ENCODE peak calls at places on chromosomes 4 and X, in four cellular contexts. One of them, this sample, is unnamed. For H3K27me3, the result is how much of the 10 kb centered on the place peaks cover.

GRCh38 chr4:99205104-99205979 is 13.7 kb downstream of the ADH6 start:
- DNase-seq in tibial nerve: peak
- DNase-seq in left ventricle myocardium inferior: no peak
- DNase-seq in upper lobe of right lung: no peak
- DNase-seq in this sample: peak

GRCh38 chrX:10242036-10242435 is 85.3 kb downstream of the CLCN4 start:
- DNase-seq in tibial nerve: no peak
- DNase-seq in left ventricle myocardium inferior: no peak
- DNase-seq in upper lobe of right lung: no peak
- DNase-seq in this sample: no peak

GRCh38 chr4:46196086-46196485 is 72.2 kb upstream of the GABRG1 start:
- DNase-seq in tibial nerve: no peak
- DNase-seq in left ventricle myocardium inferior: no peak
- DNase-seq in upper lobe of right lung: no peak
- DNase-seq in this sample: no peak

GRCh38 chr4:127182687-127183086 is 450.1 kb upstream of the INTU start:
- DNase-seq in tibial nerve: no peak
- DNase-seq in left ventricle myocardium inferior: no peak
- DNase-seq in upper lobe of right lung: no peak
- DNase-seq in this sample: no peak

GRCh38 chrX:41825796-41826195 is 97.6 kb downstream of the CASK start:
- DNase-seq in tibial nerve: no peak
- DNase-seq in left ventricle myocardium inferior: no peak
- DNase-seq in upper lobe of right lung: no peak
- DNase-seq in this sample: no peak

GRCh38 chr4:181949704-181950312 is 293.4 kb upstream of the TENM3 start:
- DNase-seq in tibial nerve: no peak
- DNase-seq in left ventricle myocardium inferior: no peak
- DNase-seq in upper lobe of right lung: no peak
- DNase-seq in this sample: no peak

GRCh38 chr4:93776386-93777080 is 52.0 kb upstream of the ATOH1 start:
- DNase-seq in tibial nerve: no peak
- DNase-seq in left ventricle myocardium inferior: no peak
- DNase-seq in upper lobe of right lung: no peak
- DNase-seq in this sample: peak

GRCh38 chr4:38728651-38729141 is 54.1 kb downstream of the TLR10 start:
- DNase-seq in tibial nerve: no peak
- DNase-seq in left ventricle myocardium inferior: no peak
- DNase-seq in upper lobe of right lung: peak
- DNase-seq in this sample: peak

GRCh38 chr4:94516067-94516466 is 64.3 kb downstream of the PDLIM5 start:
- DNase-seq in tibial nerve: no peak
- DNase-seq in left ventricle myocardium inferior: no peak
- DNase-seq in upper lobe of right lung: no peak
- DNase-seq in this sample: no peak

GRCh38 chr4:188299161-188299560 is 159.9 kb downstream of the TRIML1 start:
- DNase-seq in tibial nerve: no peak
- DNase-seq in left ventricle myocardium inferior: no peak
- DNase-seq in upper lobe of right lung: no peak
- DNase-seq in this sample: no peak

GRCh38 chr4:26748805-26749204 is 111.8 kb upstream of the STIM2 start:
- DNase-seq in tibial nerve: no peak
- DNase-seq in left ventricle myocardium inferior: no peak
- DNase-seq in upper lobe of right lung: no peak
- DNase-seq in this sample: no peak

GRCh38 chr4:110620352-110621327 is 2.2 kb downstream of the PITX2 start:
- DNase-seq in tibial nerve: no peak
- DNase-seq in left ventricle myocardium inferior: no peak
- DNase-seq in upper lobe of right lung: no peak
- DNase-seq in this sample: peak

GRCh38 chr4:142088906-142089305 is 452.5 kb downstream of the IL15 start:
- DNase-seq in tibial nerve: no peak
- DNase-seq in left ventricle myocardium inferior: no peak
- DNase-seq in upper lobe of right lung: no peak
- DNase-seq in this sample: no peak

GRCh38 chr4:24754586-24754985 is 40.8 kb upstream of the SOD3 start:
- DNase-seq in tibial nerve: no peak
- DNase-seq in left ventricle myocardium inferior: no peak
- DNase-seq in upper lobe of right lung: no peak
- DNase-seq in this sample: no peak

GRCh38 chr4:42119916-42120315 is 32.5 kb downstream of the BEND4 start:
- DNase-seq in tibial nerve: no peak
- DNase-seq in left ventricle myocardium inferior: no peak
- DNase-seq in upper lobe of right lung: no peak
- DNase-seq in this sample: no peak

GRCh38 chrX:9942086-9942485 is 25.1 kb upstream of the CLDN34 start:
- DNase-seq in tibial nerve: no peak
- DNase-seq in left ventricle myocardium inferior: no peak
- DNase-seq in upper lobe of right lung: no peak
- DNase-seq in this sample: no peak

GRCh38 chr4:67909910-67910905 is 26.4 kb upstream of the TMPRSS11D start:
- DNase-seq in tibial nerve: no peak
- DNase-seq in left ventricle myocardium inferior: no peak
- DNase-seq in upper lobe of right lung: no peak
- DNase-seq in this sample: peak

GRCh38 chr4:184471872-184472539 is 2.3 kb downstream of the IRF2 start:
- DNase-seq in tibial nerve: no peak
- DNase-seq in left ventricle myocardium inferior: no peak
- DNase-seq in upper lobe of right lung: no peak
- DNase-seq in this sample: peak

GRCh38 chrX:37455381-37455780 is 106.2 kb downstream of the PRRG1 start:
- DNase-seq in tibial nerve: no peak
- DNase-seq in left ventricle myocardium inferior: no peak
- DNase-seq in upper lobe of right lung: no peak
- DNase-seq in this sample: peak

GRCh38 chr4:143514432-143514831 is 930 bp downstream of the SMARCA5 start:
- DNase-seq in tibial nerve: peak
- DNase-seq in left ventricle myocardium inferior: peak
- DNase-seq in upper lobe of right lung: peak
- DNase-seq in this sample: peak

GRCh38 chr4:150090836-150091235 is 12.6 kb downstream of the DCLK2 start:
- DNase-seq in tibial nerve: no peak
- DNase-seq in left ventricle myocardium inferior: no peak
- DNase-seq in upper lobe of right lung: no peak
- DNase-seq in this sample: no peak

GRCh38 chrX:136626237-136626636 is 21.7 kb upstream of the CD40LG start:
- DNase-seq in tibial nerve: no peak
- DNase-seq in left ventricle myocardium inferior: no peak
- DNase-seq in upper lobe of right lung: no peak
- DNase-seq in this sample: no peak

GRCh38 chr4:87926554-87927098 is 48.9 kb upstream of the SPP1 start:
- DNase-seq in tibial nerve: no peak
- DNase-seq in left ventricle myocardium inferior: no peak
- DNase-seq in upper lobe of right lung: no peak
- DNase-seq in this sample: no peak
- H3K4me3 ChIP-seq in tibial nerve: no peak
- H3K4me3 ChIP-seq in left ventricle myocardium inferior: no peak
- H3K4me3 ChIP-seq in upper lobe of right lung: no peak
- H3K4me3 ChIP-seq in this sample: no peak

GRCh38 chrX:2707334-2707760 is 16.3 kb downstream of the CD99 start:
- DNase-seq in tibial nerve: peak
- DNase-seq in left ventricle myocardium inferior: peak
- DNase-seq in upper lobe of right lung: no peak
- DNase-seq in this sample: peak

GRCh38 chrX:2708016-2708415 is 16.9 kb downstream of the CD99 start:
- DNase-seq in tibial nerve: no peak
- DNase-seq in left ventricle myocardium inferior: no peak
- DNase-seq in upper lobe of right lung: no peak
- DNase-seq in this sample: no peak

GRCh38 chrX:2705461-2705860 is 14.4 kb downstream of the CD99 start:
- DNase-seq in tibial nerve: no peak
- DNase-seq in left ventricle myocardium inferior: no peak
- DNase-seq in upper lobe of right lung: no peak
- DNase-seq in this sample: no peak

GRCh38 chrX:2703991-2704369 is 12.9 kb downstream of the CD99 start:
- DNase-seq in tibial nerve: peak
- DNase-seq in left ventricle myocardium inferior: peak
- DNase-seq in upper lobe of right lung: no peak
- DNase-seq in this sample: peak

DNA sequence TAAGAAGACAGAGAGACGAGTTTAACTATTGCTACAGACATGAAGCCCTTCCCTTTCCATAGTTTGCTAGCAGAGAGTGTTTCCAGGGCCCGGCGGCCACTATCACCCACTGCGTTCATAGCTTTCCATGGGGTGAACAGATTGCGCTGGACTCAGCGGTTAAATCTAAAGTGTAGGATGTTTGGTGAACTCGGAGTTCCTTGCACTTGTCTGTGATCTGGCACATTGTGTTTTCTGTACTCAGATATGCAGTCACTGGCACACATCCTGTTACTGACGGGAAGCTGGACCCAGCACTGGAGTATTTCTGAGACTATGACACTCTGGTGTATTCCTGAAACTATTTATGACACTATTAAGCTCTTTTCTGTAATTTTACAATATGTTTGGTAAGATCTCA is 13.9 kb downstream of the CD99 start:
- DNase-seq in tibial nerve: peak
- DNase-seq in left ventricle myocardium inferior: peak
- DNase-seq in upper lobe of right lung: no peak
- DNase-seq in this sample: no peak
- H3K27ac ChIP-seq in tibial nerve: peak
- H3K27ac ChIP-seq in left ventricle myocardium inferior: peak
- H3K27ac ChIP-seq in upper lobe of right lung: peak
- H3K27ac ChIP-seq in this sample: no peak

GRCh38 chr4:3461515-3462291 is 1.4 kb upstream of the DOK7 start:
- DNase-seq in tibial nerve: no peak
- DNase-seq in left ventricle myocardium inferior: peak
- DNase-seq in upper lobe of right lung: peak
- DNase-seq in this sample: peak

GRCh38 chr4:3462321-3462789 is 751 bp upstream of the DOK7 start:
- DNase-seq in tibial nerve: no peak
- DNase-seq in left ventricle myocardium inferior: peak
- DNase-seq in upper lobe of right lung: no peak
- DNase-seq in this sample: no peak

GRCh38 chr4:3463556-3464348 is 646 bp downstream of the DOK7 start:
- DNase-seq in tibial nerve: no peak
- DNase-seq in left ventricle myocardium inferior: peak
- DNase-seq in upper lobe of right lung: no peak
- DNase-seq in this sample: no peak

GRCh38 chr4:3464349-3464905 is 1.3 kb downstream of the DOK7 start:
- DNase-seq in tibial nerve: no peak
- DNase-seq in left ventricle myocardium inferior: peak
- DNase-seq in upper lobe of right lung: no peak
- DNase-seq in this sample: no peak

GRCh38 chr4:3462790-3463415 is at the start of gene DOK7:
- DNase-seq in tibial nerve: no peak
- DNase-seq in left ventricle myocardium inferior: peak
- DNase-seq in upper lobe of right lung: no peak
- DNase-seq in this sample: no peak
- H3K27me3 ChIP-seq in tibial nerve: under half
- H3K27me3 ChIP-seq in left ventricle myocardium inferior: half or more
- H3K27me3 ChIP-seq in upper lobe of right lung: under half
- H3K27me3 ChIP-seq in this sample: under half

DNA sequence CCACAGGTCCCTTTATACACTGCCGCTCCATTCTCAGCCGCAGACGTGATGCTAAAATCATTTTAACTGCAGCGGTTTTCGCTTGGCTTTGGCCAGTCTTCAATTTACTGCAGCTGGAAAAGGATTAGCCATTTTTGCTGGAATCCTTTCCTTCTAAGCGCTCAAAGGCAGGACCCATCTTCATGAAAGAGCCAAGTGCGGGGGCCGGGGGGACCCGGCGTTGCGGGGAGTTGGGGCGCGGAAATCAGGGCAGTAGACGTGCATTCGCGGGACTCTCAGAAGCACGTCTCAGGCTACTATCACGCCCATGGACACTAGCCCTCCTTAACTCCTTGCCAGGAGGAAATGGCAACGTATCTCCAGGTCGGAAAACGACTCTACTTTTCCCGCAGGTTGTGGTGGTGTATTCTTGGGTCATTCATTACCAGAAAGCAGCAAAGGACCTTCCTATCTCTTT is 1.7 kb upstream of the PCDH10 start:
- DNase-seq in tibial nerve: no peak
- DNase-seq in left ventricle myocardium inferior: no peak
- DNase-seq in upper lobe of right lung: no peak
- DNase-seq in this sample: no peak
- H3K4me3 ChIP-seq in tibial nerve: peak
- H3K4me3 ChIP-seq in left ventricle myocardium inferior: peak
- H3K4me3 ChIP-seq in upper lobe of right lung: peak
- H3K4me3 ChIP-seq in this sample: no peak

DNA sequence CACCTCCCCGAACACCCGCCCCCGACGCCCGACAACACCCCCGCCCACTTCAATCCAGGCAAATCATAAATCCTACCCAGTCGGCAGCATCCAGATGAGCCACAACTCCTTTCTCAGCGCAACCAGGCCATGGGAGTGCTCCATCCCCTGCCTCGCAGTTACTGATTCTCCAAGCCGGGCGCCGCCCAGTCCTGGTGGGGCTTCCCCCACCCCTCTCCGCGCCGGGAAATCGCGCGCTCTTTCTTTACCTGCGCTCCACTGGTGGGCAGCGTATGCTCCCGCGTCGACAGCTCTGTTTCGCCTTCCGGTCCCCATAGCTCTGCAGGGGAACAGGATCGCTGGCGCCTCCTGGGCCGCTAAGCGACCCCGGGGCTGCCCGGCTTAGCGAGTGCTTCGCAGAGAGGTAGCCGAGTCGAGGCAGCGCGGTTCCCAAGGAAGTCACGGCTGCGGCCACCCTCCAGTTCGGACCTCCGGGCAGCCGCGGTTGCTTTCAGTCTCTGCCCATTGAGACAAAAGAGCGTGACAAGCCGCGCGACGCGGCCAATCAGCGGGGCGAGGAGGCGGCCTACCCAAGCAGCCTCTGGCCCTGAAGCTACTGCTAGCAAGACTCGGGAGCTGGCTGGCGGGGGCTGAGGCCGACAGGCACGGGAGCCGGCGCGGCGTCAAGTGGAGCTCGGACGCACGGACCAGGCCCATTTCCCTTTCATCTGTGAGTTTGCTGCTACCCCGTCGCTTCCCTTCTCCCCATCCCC is 43.7 kb upstream of the TMSB15B start:
- DNase-seq in tibial nerve: peak
- DNase-seq in left ventricle myocardium inferior: peak
- DNase-seq in upper lobe of right lung: peak
- DNase-seq in this sample: peak
- H3K27ac ChIP-seq in tibial nerve: peak
- H3K27ac ChIP-seq in left ventricle myocardium inferior: peak
- H3K27ac ChIP-seq in upper lobe of right lung: peak
- H3K27ac ChIP-seq in this sample: peak

GRCh38 chr4:1522606-1523005 is 116.4 kb upstream of the NKX1-1 start:
- DNase-seq in tibial nerve: no peak
- DNase-seq in left ventricle myocardium inferior: no peak
- DNase-seq in upper lobe of right lung: no peak
- DNase-seq in this sample: no peak
- H3K27me3 ChIP-seq in tibial nerve: under half
- H3K27me3 ChIP-seq in left ventricle myocardium inferior: half or more
- H3K27me3 ChIP-seq in upper lobe of right lung: under half
- H3K27me3 ChIP-seq in this sample: under half

GRCh38 chr4:47623916-47624554 is 139.0 kb downstream of the ATP10D start:
- DNase-seq in tibial nerve: no peak
- DNase-seq in left ventricle myocardium inferior: no peak
- DNase-seq in upper lobe of right lung: no peak
- DNase-seq in this sample: no peak
- H3K4me3 ChIP-seq in tibial nerve: no peak
- H3K4me3 ChIP-seq in left ventricle myocardium inferior: no peak
- H3K4me3 ChIP-seq in upper lobe of right lung: no peak
- H3K4me3 ChIP-seq in this sample: no peak

GRCh38 chr4:118775405-118775804 is 60.5 kb downstream of the SEC24D start:
- DNase-seq in tibial nerve: no peak
- DNase-seq in left ventricle myocardium inferior: no peak
- DNase-seq in upper lobe of right lung: no peak
- DNase-seq in this sample: no peak
- H3K27ac ChIP-seq in tibial nerve: no peak
- H3K27ac ChIP-seq in left ventricle myocardium inferior: peak
- H3K27ac ChIP-seq in upper lobe of right lung: no peak
- H3K27ac ChIP-seq in this sample: no peak